ENCODE peak calls at places on chromosome 10, in ten cellular contexts. One of them, this sample, is unnamed.

GRCh38 chr10:478471-479245 is 210.8 kb downstream of the DIP2C start:
- DNase-seq in sciatic nerve: no peak
- DNase-seq in activated CD8-positive, alpha-beta memory T cell treated with anti-CD3 and anti-CD28 coated beads, Interleukin-2, amount 10 ng/mL, durations not matched to agents 7 days and 5 days: no peak
- DNase-seq in stimulated activated CD4-positive, alpha-beta T cell treated with anti-CD3 and anti-CD28 coated beads, Interleukin-1b, Interleukin-23, amount 100 ng/mL, for 1 hour: no peak
- DNase-seq in cardiac muscle cell: no peak
- DNase-seq in NB4: no peak
- DNase-seq in SHP77: no peak
- DNase-seq in esophagus squamous epithelium: no peak
- DNase-seq in T follicular helper cell: no peak
- DNase-seq in activated effector memory CD4-positive, alpha-beta T cell treated with anti-CD3 and anti-CD28 coated beads, Interleukin-2, amount 50 U/mL, for 16 hours: no peak
- DNase-seq in this sample: no peak

GRCh38 chr10:6009159-6009558 is 31.8 kb upstream of the IL15RA start:
- DNase-seq in sciatic nerve: no peak
- DNase-seq in activated CD8-positive, alpha-beta memory T cell treated with anti-CD3 and anti-CD28 coated beads, Interleukin-2, amount 10 ng/mL, durations not matched to agents 7 days and 5 days: no peak
- DNase-seq in stimulated activated CD4-positive, alpha-beta T cell treated with anti-CD3 and anti-CD28 coated beads, Interleukin-1b, Interleukin-23, amount 100 ng/mL, for 1 hour: no peak
- DNase-seq in cardiac muscle cell: no peak
- DNase-seq in NB4: peak
- DNase-seq in SHP77: no peak
- DNase-seq in esophagus squamous epithelium: no peak
- DNase-seq in T follicular helper cell: no peak
- DNase-seq in activated effector memory CD4-positive, alpha-beta T cell treated with anti-CD3 and anti-CD28 coated beads, Interleukin-2, amount 50 U/mL, for 16 hours: no peak
- DNase-seq in this sample: no peak

GRCh38 chr10:114547466-114547865 is 110.6 kb downstream of the ABLIM1 start:
- DNase-seq in sciatic nerve: no peak
- DNase-seq in activated CD8-positive, alpha-beta memory T cell treated with anti-CD3 and anti-CD28 coated beads, Interleukin-2, amount 10 ng/mL, durations not matched to agents 7 days and 5 days: peak
- DNase-seq in stimulated activated CD4-positive, alpha-beta T cell treated with anti-CD3 and anti-CD28 coated beads, Interleukin-1b, Interleukin-23, amount 100 ng/mL, for 1 hour: no peak
- DNase-seq in cardiac muscle cell: no peak
- DNase-seq in NB4: no peak
- DNase-seq in SHP77: no peak
- DNase-seq in esophagus squamous epithelium: no peak
- DNase-seq in T follicular helper cell: no peak
- DNase-seq in activated effector memory CD4-positive, alpha-beta T cell treated with anti-CD3 and anti-CD28 coated beads, Interleukin-2, amount 50 U/mL, for 16 hours: no peak
- DNase-seq in this sample: no peak

GRCh38 chr10:50508315-50509051 is 115.3 kb downstream of the SGMS1 start:
- DNase-seq in sciatic nerve: no peak
- DNase-seq in activated CD8-positive, alpha-beta memory T cell treated with anti-CD3 and anti-CD28 coated beads, Interleukin-2, amount 10 ng/mL, durations not matched to agents 7 days and 5 days: peak
- DNase-seq in stimulated activated CD4-positive, alpha-beta T cell treated with anti-CD3 and anti-CD28 coated beads, Interleukin-1b, Interleukin-23, amount 100 ng/mL, for 1 hour: no peak
- DNase-seq in cardiac muscle cell: no peak
- DNase-seq in NB4: no peak
- DNase-seq in SHP77: no peak
- DNase-seq in esophagus squamous epithelium: no peak
- DNase-seq in T follicular helper cell: no peak
- DNase-seq in activated effector memory CD4-positive, alpha-beta T cell treated with anti-CD3 and anti-CD28 coated beads, Interleukin-2, amount 50 U/mL, for 16 hours: peak
- DNase-seq in this sample: peak

GRCh38 chr10:3781458-3782098 is 3.4 kb downstream of the KLF6 start:
- DNase-seq in sciatic nerve: peak
- DNase-seq in activated CD8-positive, alpha-beta memory T cell treated with anti-CD3 and anti-CD28 coated beads, Interleukin-2, amount 10 ng/mL, durations not matched to agents 7 days and 5 days: peak
- DNase-seq in stimulated activated CD4-positive, alpha-beta T cell treated with anti-CD3 and anti-CD28 coated beads, Interleukin-1b, Interleukin-23, amount 100 ng/mL, for 1 hour: no peak
- DNase-seq in cardiac muscle cell: no peak
- DNase-seq in NB4: peak
- DNase-seq in SHP77: no peak
- DNase-seq in esophagus squamous epithelium: no peak
- DNase-seq in T follicular helper cell: no peak
- DNase-seq in activated effector memory CD4-positive, alpha-beta T cell treated with anti-CD3 and anti-CD28 coated beads, Interleukin-2, amount 50 U/mL, for 16 hours: peak
- DNase-seq in this sample: peak

GRCh38 chr10:98391578-98391991 is 23.4 kb downstream of the PYROXD2 start:
- DNase-seq in sciatic nerve: no peak
- DNase-seq in activated CD8-positive, alpha-beta memory T cell treated with anti-CD3 and anti-CD28 coated beads, Interleukin-2, amount 10 ng/mL, durations not matched to agents 7 days and 5 days: peak
- DNase-seq in stimulated activated CD4-positive, alpha-beta T cell treated with anti-CD3 and anti-CD28 coated beads, Interleukin-1b, Interleukin-23, amount 100 ng/mL, for 1 hour: no peak
- DNase-seq in cardiac muscle cell: no peak
- DNase-seq in NB4: peak
- DNase-seq in SHP77: no peak
- DNase-seq in esophagus squamous epithelium: no peak
- DNase-seq in T follicular helper cell: no peak
- DNase-seq in activated effector memory CD4-positive, alpha-beta T cell treated with anti-CD3 and anti-CD28 coated beads, Interleukin-2, amount 50 U/mL, for 16 hours: no peak
- DNase-seq in this sample: no peak

GRCh38 chr10:88116491-88116890 is 253.1 kb downstream of the PTEN start:
- DNase-seq in sciatic nerve: no peak
- DNase-seq in activated CD8-positive, alpha-beta memory T cell treated with anti-CD3 and anti-CD28 coated beads, Interleukin-2, amount 10 ng/mL, durations not matched to agents 7 days and 5 days: no peak
- DNase-seq in stimulated activated CD4-positive, alpha-beta T cell treated with anti-CD3 and anti-CD28 coated beads, Interleukin-1b, Interleukin-23, amount 100 ng/mL, for 1 hour: no peak
- DNase-seq in cardiac muscle cell: no peak
- DNase-seq in NB4: peak
- DNase-seq in SHP77: no peak
- DNase-seq in esophagus squamous epithelium: no peak
- DNase-seq in T follicular helper cell: no peak
- DNase-seq in activated effector memory CD4-positive, alpha-beta T cell treated with anti-CD3 and anti-CD28 coated beads, Interleukin-2, amount 50 U/mL, for 16 hours: no peak
- DNase-seq in this sample: no peak

GRCh38 chr10:117900280-117900679 is 146.5 kb downstream of the RAB11FIP2 start:
- DNase-seq in sciatic nerve: no peak
- DNase-seq in activated CD8-positive, alpha-beta memory T cell treated with anti-CD3 and anti-CD28 coated beads, Interleukin-2, amount 10 ng/mL, durations not matched to agents 7 days and 5 days: no peak
- DNase-seq in stimulated activated CD4-positive, alpha-beta T cell treated with anti-CD3 and anti-CD28 coated beads, Interleukin-1b, Interleukin-23, amount 100 ng/mL, for 1 hour: no peak
- DNase-seq in cardiac muscle cell: no peak
- DNase-seq in NB4: no peak
- DNase-seq in SHP77: no peak
- DNase-seq in esophagus squamous epithelium: no peak
- DNase-seq in T follicular helper cell: no peak
- DNase-seq in activated effector memory CD4-positive, alpha-beta T cell treated with anti-CD3 and anti-CD28 coated beads, Interleukin-2, amount 50 U/mL, for 16 hours: no peak
- DNase-seq in this sample: no peak

GRCh38 chr10:33509231-33509871 is 174.9 kb upstream of the NRP1 start:
- DNase-seq in sciatic nerve: no peak
- DNase-seq in activated CD8-positive, alpha-beta memory T cell treated with anti-CD3 and anti-CD28 coated beads, Interleukin-2, amount 10 ng/mL, durations not matched to agents 7 days and 5 days: no peak
- DNase-seq in stimulated activated CD4-positive, alpha-beta T cell treated with anti-CD3 and anti-CD28 coated beads, Interleukin-1b, Interleukin-23, amount 100 ng/mL, for 1 hour: no peak
- DNase-seq in cardiac muscle cell: no peak
- DNase-seq in NB4: peak
- DNase-seq in SHP77: peak
- DNase-seq in esophagus squamous epithelium: no peak
- DNase-seq in T follicular helper cell: no peak
- DNase-seq in activated effector memory CD4-positive, alpha-beta T cell treated with anti-CD3 and anti-CD28 coated beads, Interleukin-2, amount 50 U/mL, for 16 hours: no peak
- DNase-seq in this sample: peak

GRCh38 chr10:26172126-26172525 is 44.4 kb upstream of the GAD2 start:
- DNase-seq in sciatic nerve: no peak
- DNase-seq in activated CD8-positive, alpha-beta memory T cell treated with anti-CD3 and anti-CD28 coated beads, Interleukin-2, amount 10 ng/mL, durations not matched to agents 7 days and 5 days: no peak
- DNase-seq in stimulated activated CD4-positive, alpha-beta T cell treated with anti-CD3 and anti-CD28 coated beads, Interleukin-1b, Interleukin-23, amount 100 ng/mL, for 1 hour: no peak
- DNase-seq in cardiac muscle cell: no peak
- DNase-seq in NB4: no peak
- DNase-seq in SHP77: no peak
- DNase-seq in esophagus squamous epithelium: no peak
- DNase-seq in T follicular helper cell: no peak
- DNase-seq in activated effector memory CD4-positive, alpha-beta T cell treated with anti-CD3 and anti-CD28 coated beads, Interleukin-2, amount 50 U/mL, for 16 hours: no peak
- DNase-seq in this sample: no peak

GRCh38 chr10:113520606-113521481 is 32.0 kb upstream of the HABP2 start:
- DNase-seq in sciatic nerve: peak
- DNase-seq in activated CD8-positive, alpha-beta memory T cell treated with anti-CD3 and anti-CD28 coated beads, Interleukin-2, amount 10 ng/mL, durations not matched to agents 7 days and 5 days: peak
- DNase-seq in stimulated activated CD4-positive, alpha-beta T cell treated with anti-CD3 and anti-CD28 coated beads, Interleukin-1b, Interleukin-23, amount 100 ng/mL, for 1 hour: no peak
- DNase-seq in cardiac muscle cell: peak
- DNase-seq in NB4: peak
- DNase-seq in SHP77: peak
- DNase-seq in esophagus squamous epithelium: no peak
- DNase-seq in T follicular helper cell: no peak
- DNase-seq in activated effector memory CD4-positive, alpha-beta T cell treated with anti-CD3 and anti-CD28 coated beads, Interleukin-2, amount 50 U/mL, for 16 hours: no peak
- DNase-seq in this sample: peak

GRCh38 chr10:47438857-47439474 is 44.9 kb downstream of the ANXA8 start:
- DNase-seq in sciatic nerve: no peak
- DNase-seq in activated CD8-positive, alpha-beta memory T cell treated with anti-CD3 and anti-CD28 coated beads, Interleukin-2, amount 10 ng/mL, durations not matched to agents 7 days and 5 days: peak
- DNase-seq in stimulated activated CD4-positive, alpha-beta T cell treated with anti-CD3 and anti-CD28 coated beads, Interleukin-1b, Interleukin-23, amount 100 ng/mL, for 1 hour: no peak
- DNase-seq in cardiac muscle cell: peak
- DNase-seq in NB4: peak
- DNase-seq in SHP77: peak
- DNase-seq in esophagus squamous epithelium: no peak
- DNase-seq in T follicular helper cell: no peak
- DNase-seq in activated effector memory CD4-positive, alpha-beta T cell treated with anti-CD3 and anti-CD28 coated beads, Interleukin-2, amount 50 U/mL, for 16 hours: peak
- DNase-seq in this sample: peak

GRCh38 chr10:71984798-71985388 is 20.7 kb downstream of the CHST3 start:
- DNase-seq in sciatic nerve: no peak
- DNase-seq in activated CD8-positive, alpha-beta memory T cell treated with anti-CD3 and anti-CD28 coated beads, Interleukin-2, amount 10 ng/mL, durations not matched to agents 7 days and 5 days: no peak
- DNase-seq in stimulated activated CD4-positive, alpha-beta T cell treated with anti-CD3 and anti-CD28 coated beads, Interleukin-1b, Interleukin-23, amount 100 ng/mL, for 1 hour: no peak
- DNase-seq in cardiac muscle cell: no peak
- DNase-seq in NB4: no peak
- DNase-seq in SHP77: no peak
- DNase-seq in esophagus squamous epithelium: no peak
- DNase-seq in T follicular helper cell: no peak
- DNase-seq in activated effector memory CD4-positive, alpha-beta T cell treated with anti-CD3 and anti-CD28 coated beads, Interleukin-2, amount 50 U/mL, for 16 hours: no peak
- DNase-seq in this sample: peak

GRCh38 chr10:78974409-78975317 is 94.1 kb upstream of the ZMIZ1 start:
- DNase-seq in sciatic nerve: peak
- DNase-seq in activated CD8-positive, alpha-beta memory T cell treated with anti-CD3 and anti-CD28 coated beads, Interleukin-2, amount 10 ng/mL, durations not matched to agents 7 days and 5 days: peak
- DNase-seq in stimulated activated CD4-positive, alpha-beta T cell treated with anti-CD3 and anti-CD28 coated beads, Interleukin-1b, Interleukin-23, amount 100 ng/mL, for 1 hour: peak
- DNase-seq in cardiac muscle cell: peak
- DNase-seq in NB4: peak
- DNase-seq in SHP77: peak
- DNase-seq in esophagus squamous epithelium: no peak
- DNase-seq in T follicular helper cell: no peak
- DNase-seq in activated effector memory CD4-positive, alpha-beta T cell treated with anti-CD3 and anti-CD28 coated beads, Interleukin-2, amount 50 U/mL, for 16 hours: peak
- DNase-seq in this sample: peak

GRCh38 chr10:72259491-72260214 is 14.1 kb upstream of the DDIT4 start:
- DNase-seq in sciatic nerve: no peak
- DNase-seq in activated CD8-positive, alpha-beta memory T cell treated with anti-CD3 and anti-CD28 coated beads, Interleukin-2, amount 10 ng/mL, durations not matched to agents 7 days and 5 days: no peak
- DNase-seq in stimulated activated CD4-positive, alpha-beta T cell treated with anti-CD3 and anti-CD28 coated beads, Interleukin-1b, Interleukin-23, amount 100 ng/mL, for 1 hour: no peak
- DNase-seq in cardiac muscle cell: no peak
- DNase-seq in NB4: peak
- DNase-seq in SHP77: no peak
- DNase-seq in esophagus squamous epithelium: no peak
- DNase-seq in T follicular helper cell: no peak
- DNase-seq in activated effector memory CD4-positive, alpha-beta T cell treated with anti-CD3 and anti-CD28 coated beads, Interleukin-2, amount 50 U/mL, for 16 hours: no peak
- DNase-seq in this sample: no peak

GRCh38 chr10:58755688-58756087 is 243.0 kb downstream of the BICC1 start:
- DNase-seq in sciatic nerve: no peak
- DNase-seq in activated CD8-positive, alpha-beta memory T cell treated with anti-CD3 and anti-CD28 coated beads, Interleukin-2, amount 10 ng/mL, durations not matched to agents 7 days and 5 days: no peak
- DNase-seq in stimulated activated CD4-positive, alpha-beta T cell treated with anti-CD3 and anti-CD28 coated beads, Interleukin-1b, Interleukin-23, amount 100 ng/mL, for 1 hour: no peak
- DNase-seq in cardiac muscle cell: no peak
- DNase-seq in NB4: no peak
- DNase-seq in SHP77: no peak
- DNase-seq in esophagus squamous epithelium: no peak
- DNase-seq in T follicular helper cell: no peak
- DNase-seq in activated effector memory CD4-positive, alpha-beta T cell treated with anti-CD3 and anti-CD28 coated beads, Interleukin-2, amount 50 U/mL, for 16 hours: no peak
- DNase-seq in this sample: peak

GRCh38 chr10:99370993-99371392 is 41.8 kb downstream of the CNNM1 start:
- DNase-seq in sciatic nerve: no peak
- DNase-seq in activated CD8-positive, alpha-beta memory T cell treated with anti-CD3 and anti-CD28 coated beads, Interleukin-2, amount 10 ng/mL, durations not matched to agents 7 days and 5 days: peak
- DNase-seq in stimulated activated CD4-positive, alpha-beta T cell treated with anti-CD3 and anti-CD28 coated beads, Interleukin-1b, Interleukin-23, amount 100 ng/mL, for 1 hour: no peak
- DNase-seq in cardiac muscle cell: peak
- DNase-seq in NB4: peak
- DNase-seq in SHP77: peak
- DNase-seq in esophagus squamous epithelium: no peak
- DNase-seq in T follicular helper cell: no peak
- DNase-seq in activated effector memory CD4-positive, alpha-beta T cell treated with anti-CD3 and anti-CD28 coated beads, Interleukin-2, amount 50 U/mL, for 16 hours: no peak
- DNase-seq in this sample: no peak

GRCh38 chr10:129369566-129369965 is 97.5 kb upstream of the MGMT start:
- DNase-seq in sciatic nerve: no peak
- DNase-seq in activated CD8-positive, alpha-beta memory T cell treated with anti-CD3 and anti-CD28 coated beads, Interleukin-2, amount 10 ng/mL, durations not matched to agents 7 days and 5 days: no peak
- DNase-seq in stimulated activated CD4-positive, alpha-beta T cell treated with anti-CD3 and anti-CD28 coated beads, Interleukin-1b, Interleukin-23, amount 100 ng/mL, for 1 hour: no peak
- DNase-seq in cardiac muscle cell: no peak
- DNase-seq in NB4: no peak
- DNase-seq in SHP77: no peak
- DNase-seq in esophagus squamous epithelium: no peak
- DNase-seq in T follicular helper cell: no peak
- DNase-seq in activated effector memory CD4-positive, alpha-beta T cell treated with anti-CD3 and anti-CD28 coated beads, Interleukin-2, amount 50 U/mL, for 16 hours: no peak
- DNase-seq in this sample: no peak

GRCh38 chr10:122856902-122857301 is 11.2 kb upstream of the CUZD1 start:
- DNase-seq in sciatic nerve: no peak
- DNase-seq in activated CD8-positive, alpha-beta memory T cell treated with anti-CD3 and anti-CD28 coated beads, Interleukin-2, amount 10 ng/mL, durations not matched to agents 7 days and 5 days: no peak
- DNase-seq in stimulated activated CD4-positive, alpha-beta T cell treated with anti-CD3 and anti-CD28 coated beads, Interleukin-1b, Interleukin-23, amount 100 ng/mL, for 1 hour: no peak
- DNase-seq in cardiac muscle cell: no peak
- DNase-seq in NB4: no peak
- DNase-seq in SHP77: no peak
- DNase-seq in esophagus squamous epithelium: no peak
- DNase-seq in T follicular helper cell: no peak
- DNase-seq in activated effector memory CD4-positive, alpha-beta T cell treated with anti-CD3 and anti-CD28 coated beads, Interleukin-2, amount 50 U/mL, for 16 hours: no peak
- DNase-seq in this sample: no peak

GRCh38 chr10:120437541-120437940 is 19.5 kb upstream of the PLPP4 start:
- DNase-seq in sciatic nerve: no peak
- DNase-seq in activated CD8-positive, alpha-beta memory T cell treated with anti-CD3 and anti-CD28 coated beads, Interleukin-2, amount 10 ng/mL, durations not matched to agents 7 days and 5 days: no peak
- DNase-seq in stimulated activated CD4-positive, alpha-beta T cell treated with anti-CD3 and anti-CD28 coated beads, Interleukin-1b, Interleukin-23, amount 100 ng/mL, for 1 hour: no peak
- DNase-seq in cardiac muscle cell: no peak
- DNase-seq in NB4: no peak
- DNase-seq in SHP77: no peak
- DNase-seq in esophagus squamous epithelium: no peak
- DNase-seq in T follicular helper cell: no peak
- DNase-seq in activated effector memory CD4-positive, alpha-beta T cell treated with anti-CD3 and anti-CD28 coated beads, Interleukin-2, amount 50 U/mL, for 16 hours: no peak
- DNase-seq in this sample: no peak

GRCh38 chr10:120949511-120950102 is 98.4 kb downstream of the WDR11 start:
- DNase-seq in sciatic nerve: no peak
- DNase-seq in activated CD8-positive, alpha-beta memory T cell treated with anti-CD3 and anti-CD28 coated beads, Interleukin-2, amount 10 ng/mL, durations not matched to agents 7 days and 5 days: no peak
- DNase-seq in stimulated activated CD4-positive, alpha-beta T cell treated with anti-CD3 and anti-CD28 coated beads, Interleukin-1b, Interleukin-23, amount 100 ng/mL, for 1 hour: no peak
- DNase-seq in cardiac muscle cell: no peak
- DNase-seq in NB4: no peak
- DNase-seq in SHP77: no peak
- DNase-seq in esophagus squamous epithelium: no peak
- DNase-seq in T follicular helper cell: no peak
- DNase-seq in activated effector memory CD4-positive, alpha-beta T cell treated with anti-CD3 and anti-CD28 coated beads, Interleukin-2, amount 50 U/mL, for 16 hours: no peak
- DNase-seq in this sample: peak

GRCh38 chr10:76082956-76083355 is 651.5 kb downstream of the LRMDA start:
- DNase-seq in sciatic nerve: no peak
- DNase-seq in activated CD8-positive, alpha-beta memory T cell treated with anti-CD3 and anti-CD28 coated beads, Interleukin-2, amount 10 ng/mL, durations not matched to agents 7 days and 5 days: no peak
- DNase-seq in stimulated activated CD4-positive, alpha-beta T cell treated with anti-CD3 and anti-CD28 coated beads, Interleukin-1b, Interleukin-23, amount 100 ng/mL, for 1 hour: no peak
- DNase-seq in cardiac muscle cell: no peak
- DNase-seq in NB4: peak
- DNase-seq in SHP77: no peak
- DNase-seq in esophagus squamous epithelium: no peak
- DNase-seq in T follicular helper cell: no peak
- DNase-seq in activated effector memory CD4-positive, alpha-beta T cell treated with anti-CD3 and anti-CD28 coated beads, Interleukin-2, amount 50 U/mL, for 16 hours: no peak
- DNase-seq in this sample: no peak

GRCh38 chr10:114384181-114384580 is 20.1 kb downstream of the AFAP1L2 start:
- DNase-seq in sciatic nerve: no peak
- DNase-seq in activated CD8-positive, alpha-beta memory T cell treated with anti-CD3 and anti-CD28 coated beads, Interleukin-2, amount 10 ng/mL, durations not matched to agents 7 days and 5 days: no peak
- DNase-seq in stimulated activated CD4-positive, alpha-beta T cell treated with anti-CD3 and anti-CD28 coated beads, Interleukin-1b, Interleukin-23, amount 100 ng/mL, for 1 hour: no peak
- DNase-seq in cardiac muscle cell: no peak
- DNase-seq in NB4: no peak
- DNase-seq in SHP77: no peak
- DNase-seq in esophagus squamous epithelium: no peak
- DNase-seq in T follicular helper cell: no peak
- DNase-seq in activated effector memory CD4-positive, alpha-beta T cell treated with anti-CD3 and anti-CD28 coated beads, Interleukin-2, amount 50 U/mL, for 16 hours: no peak
- DNase-seq in this sample: no peak

GRCh38 chr10:130471486-130471885 is 335.3 kb downstream of the GLRX3 start:
- DNase-seq in sciatic nerve: no peak
- DNase-seq in activated CD8-positive, alpha-beta memory T cell treated with anti-CD3 and anti-CD28 coated beads, Interleukin-2, amount 10 ng/mL, durations not matched to agents 7 days and 5 days: no peak
- DNase-seq in stimulated activated CD4-positive, alpha-beta T cell treated with anti-CD3 and anti-CD28 coated beads, Interleukin-1b, Interleukin-23, amount 100 ng/mL, for 1 hour: no peak
- DNase-seq in cardiac muscle cell: no peak
- DNase-seq in NB4: no peak
- DNase-seq in SHP77: no peak
- DNase-seq in esophagus squamous epithelium: no peak
- DNase-seq in T follicular helper cell: no peak
- DNase-seq in activated effector memory CD4-positive, alpha-beta T cell treated with anti-CD3 and anti-CD28 coated beads, Interleukin-2, amount 50 U/mL, for 16 hours: peak
- DNase-seq in this sample: no peak

GRCh38 chr10:132463333-132464255 is 66.6 kb downstream of the PWWP2B start:
- DNase-seq in sciatic nerve: no peak
- DNase-seq in activated CD8-positive, alpha-beta memory T cell treated with anti-CD3 and anti-CD28 coated beads, Interleukin-2, amount 10 ng/mL, durations not matched to agents 7 days and 5 days: no peak
- DNase-seq in stimulated activated CD4-positive, alpha-beta T cell treated with anti-CD3 and anti-CD28 coated beads, Interleukin-1b, Interleukin-23, amount 100 ng/mL, for 1 hour: no peak
- DNase-seq in cardiac muscle cell: no peak
- DNase-seq in NB4: peak
- DNase-seq in SHP77: no peak
- DNase-seq in esophagus squamous epithelium: no peak
- DNase-seq in T follicular helper cell: no peak
- DNase-seq in activated effector memory CD4-positive, alpha-beta T cell treated with anti-CD3 and anti-CD28 coated beads, Interleukin-2, amount 50 U/mL, for 16 hours: no peak
- DNase-seq in this sample: peak

GRCh38 chr10:16652154-16652553 is 130.5 kb upstream of the C1QL3 start:
- DNase-seq in sciatic nerve: no peak
- DNase-seq in activated CD8-positive, alpha-beta memory T cell treated with anti-CD3 and anti-CD28 coated beads, Interleukin-2, amount 10 ng/mL, durations not matched to agents 7 days and 5 days: no peak
- DNase-seq in stimulated activated CD4-positive, alpha-beta T cell treated with anti-CD3 and anti-CD28 coated beads, Interleukin-1b, Interleukin-23, amount 100 ng/mL, for 1 hour: no peak
- DNase-seq in cardiac muscle cell: no peak
- DNase-seq in NB4: no peak
- DNase-seq in SHP77: no peak
- DNase-seq in esophagus squamous epithelium: no peak
- DNase-seq in T follicular helper cell: no peak
- DNase-seq in activated effector memory CD4-positive, alpha-beta T cell treated with anti-CD3 and anti-CD28 coated beads, Interleukin-2, amount 50 U/mL, for 16 hours: no peak
- DNase-seq in this sample: peak

GRCh38 chr10:2592533-2592932 is 474.8 kb upstream of the PFKP start:
- DNase-seq in sciatic nerve: no peak
- DNase-seq in activated CD8-positive, alpha-beta memory T cell treated with anti-CD3 and anti-CD28 coated beads, Interleukin-2, amount 10 ng/mL, durations not matched to agents 7 days and 5 days: no peak
- DNase-seq in stimulated activated CD4-positive, alpha-beta T cell treated with anti-CD3 and anti-CD28 coated beads, Interleukin-1b, Interleukin-23, amount 100 ng/mL, for 1 hour: no peak
- DNase-seq in cardiac muscle cell: no peak
- DNase-seq in NB4: no peak
- DNase-seq in SHP77: no peak
- DNase-seq in esophagus squamous epithelium: no peak
- DNase-seq in T follicular helper cell: no peak
- DNase-seq in activated effector memory CD4-positive, alpha-beta T cell treated with anti-CD3 and anti-CD28 coated beads, Interleukin-2, amount 50 U/mL, for 16 hours: no peak
- DNase-seq in this sample: no peak

GRCh38 chr10:99788598-99789259 is 6.3 kb downstream of the ABCC2 start:
- DNase-seq in sciatic nerve: no peak
- DNase-seq in activated CD8-positive, alpha-beta memory T cell treated with anti-CD3 and anti-CD28 coated beads, Interleukin-2, amount 10 ng/mL, durations not matched to agents 7 days and 5 days: no peak
- DNase-seq in stimulated activated CD4-positive, alpha-beta T cell treated with anti-CD3 and anti-CD28 coated beads, Interleukin-1b, Interleukin-23, amount 100 ng/mL, for 1 hour: no peak
- DNase-seq in cardiac muscle cell: no peak
- DNase-seq in NB4: no peak
- DNase-seq in SHP77: no peak
- DNase-seq in esophagus squamous epithelium: no peak
- DNase-seq in T follicular helper cell: no peak
- DNase-seq in activated effector memory CD4-positive, alpha-beta T cell treated with anti-CD3 and anti-CD28 coated beads, Interleukin-2, amount 50 U/mL, for 16 hours: no peak
- DNase-seq in this sample: peak